ENCODE peak calls at places on chromosome 7, in ten cellular contexts. X, K, B, Z, I, D, Y, F, N and L are unnamed samples.

GRCh38 chr7:112202819-112203218 is 3.4 kb downstream of the DOCK4 start:
- DNase-seq in I (no peak), Z (no peak), N (peak), F (peak), B (no peak), K (no peak), X (peak), D (no peak), Y (peak), L (no peak)

GRCh38 chr7:50851891-50852290 is 69.2 kb upstream of the GRB10 start:
- DNase-seq in N (no peak), Z (no peak), K (no peak), Y (no peak), D (no peak), X (no peak), B (no peak), I (no peak), F (peak), L (no peak)

GRCh38 chr7:2993868-2994267 is 49.8 kb downstream of the CARD11 start:
- DNase-seq in K (no peak), I (no peak), B (no peak), D (no peak), X (no peak), Y (no peak), F (peak), Z (no peak), N (no peak), L (no peak)

GRCh38 chr7:80047032-80047431 is 87.6 kb upstream of the GNAI1 start:
- DNase-seq in Z (no peak), D (no peak), X (no peak), N (no peak), Y (no peak), B (no peak), I (no peak), K (no peak), F (no peak), L (no peak)

GRCh38 chr7:157789094-157789493 is 452.3 kb downstream of the DNAJB6 start:
- DNase-seq in X (no peak), Z (no peak), Y (no peak), K (no peak), F (no peak), I (no peak), D (no peak), N (peak), B (peak), L (no peak)

GRCh38 chr7:37142943-37143342 is 305.7 kb downstream of the ELMO1 start:
- DNase-seq in B (no peak), F (no peak), X (no peak), D (no peak), Z (no peak), K (no peak), N (no peak), I (no peak), Y (no peak), L (no peak)

GRCh38 chr7:55573526-55573925 is 1.2 kb upstream of the VOPP1 start:
- DNase-seq in F (peak), B (no peak), Y (no peak), D (no peak), I (no peak), K (peak), N (no peak), X (no peak), Z (no peak), L (no peak)

GRCh38 chr7:48636391-48637015 is 287.8 kb upstream of the CDC14C start:
- DNase-seq in K (peak), Z (no peak), D (no peak), B (peak), F (peak), I (no peak), N (no peak), X (no peak), Y (no peak), L (no peak)

GRCh38 chr7:134992626-134993179 is 6.4 kb downstream of the AGBL3 start:
- DNase-seq in K (no peak), Y (no peak), Z (no peak), X (no peak), F (peak), N (no peak), I (no peak), B (peak), D (no peak), L (no peak)

GRCh38 chr7:140605337-140605736 is 35.3 kb downstream of the DENND2A start:
- DNase-seq in N (no peak), Y (no peak), F (peak), K (no peak), B (no peak), D (no peak), I (no peak), X (no peak), Z (no peak), L (peak)

GRCh38 chr7:95723583-95724180 is 48.7 kb upstream of the DYNC1I1 start:
- DNase-seq in I (no peak), X (peak), Y (peak), B (peak), D (no peak), N (no peak), K (peak), F (peak), Z (no peak), L (no peak)